ENCODE peak calls at places on chromosomes 13 and 19, in five cellular contexts. Q is hepatocyte, A is Caco-2, P is IMR-90, Z is breast epithelium. U is an unnamed sample. For H3K36me3, the result is how much of the 10 kb centered on the place peaks cover.

GRCh38 chr13:73273737-73274136 is 214.9 kb downstream of the KLF5 start:
- DNase-seq in Z (no peak), P (peak), A (no peak), Q (no peak), U (no peak)

GRCh38 chr19:58562126-58563033 is 4.0 kb upstream of the UBE2M start:
- DNase-seq in A (no peak), Z (no peak), P (peak), Q (peak), U (no peak)

GRCh38 chr19:55345818-55346724 is 6.4 kb downstream of the KMT5C start:
- DNase-seq in A (peak), Z (no peak), P (no peak), Q (no peak), U (no peak)

GRCh38 chr19:56725829-56726424 is 54.4 kb upstream of the ZNF835 start:
- DNase-seq in A (no peak), Z (no peak), P (no peak), Q (no peak), U (no peak)

GRCh38 chr19:12139309-12139708 is 841 bp downstream of the ZNF20 start:
- DNase-seq in Z (no peak), A (no peak), Q (no peak), P (peak), U (no peak)

GRCh38 chr13:113820813-113821651 is 42.8 kb downstream of the GAS6 start:
- DNase-seq in P (peak), Q (peak), A (no peak), Z (peak), U (no peak)

GRCh38 chr19:29677001-29677781 is 11.9 kb downstream of the PLEKHF1 start:
- DNase-seq in Z (no peak), A (no peak), Q (no peak), P (no peak), U (no peak)

GRCh38 chr19:15393963-15394362 is 14.4 kb upstream of the AKAP8 start:
- DNase-seq in A (no peak), P (peak), Z (no peak), Q (no peak), U (no peak)

GRCh38 chr19:11382898-11383705 is 1.0 kb downstream of the EPOR start:
- DNase-seq in Q (peak), P (no peak), A (peak), Z (no peak), U (no peak)

GRCh38 chr19:43628646-43629326 is 9.4 kb upstream of the ZNF428 start:
- DNase-seq in Z (no peak), Q (no peak), P (no peak), A (no peak), U (no peak)

GRCh38 chr13:60788156-60788829 is 391.3 kb downstream of the TDRD3 start:
- DNase-seq in Q (no peak), P (no peak), A (no peak), Z (no peak), U (peak)

GRCh38 chr19:45798995-45799517 is 6.4 kb upstream of the DMWD start:
- DNase-seq in A (no peak), Q (peak), P (peak), Z (no peak), U (no peak)

GRCh38 chr13:28626266-28626665 is 32.7 kb upstream of the POMP start:
- DNase-seq in A (no peak), P (no peak), Z (no peak), Q (no peak), U (no peak)

GRCh38 chr13:48255090-48255489 is 22.1 kb downstream of the ITM2B start:
- DNase-seq in Q (no peak), A (no peak), P (no peak), Z (no peak), U (no peak)
- H3K36me3 ChIP-seq in Q (under half), A (under half), P (under half), Z (under half), U (under half)

GRCh38 chr13:98905199-98905598 is 72.7 kb downstream of the DOCK9 start:
- DNase-seq in P (no peak), Z (no peak), A (no peak), Q (no peak), U (no peak)
- H3K36me3 ChIP-seq in P (under half), Z (under half), A (under half), Q (under half), U (under half)

GRCh38 chr19:618674-619285 is 14.6 kb downstream of the POLRMT start:
- DNase-seq in A (no peak), Q (no peak), P (no peak), Z (no peak), U (no peak)

GRCh38 chr19:616732-617526 is 16.4 kb downstream of the POLRMT start:
- DNase-seq in A (no peak), Q (no peak), P (no peak), Z (no peak), U (no peak)

GRCh38 chr19:619286-620002 is 13.9 kb downstream of the POLRMT start:
- DNase-seq in Z (no peak), Q (no peak), P (no peak), A (no peak), U (no peak)

GRCh38 chr19:617551-618246 is 15.6 kb downstream of the POLRMT start:
- DNase-seq in P (no peak), Z (no peak), Q (no peak), A (no peak), U (no peak)

DNA sequence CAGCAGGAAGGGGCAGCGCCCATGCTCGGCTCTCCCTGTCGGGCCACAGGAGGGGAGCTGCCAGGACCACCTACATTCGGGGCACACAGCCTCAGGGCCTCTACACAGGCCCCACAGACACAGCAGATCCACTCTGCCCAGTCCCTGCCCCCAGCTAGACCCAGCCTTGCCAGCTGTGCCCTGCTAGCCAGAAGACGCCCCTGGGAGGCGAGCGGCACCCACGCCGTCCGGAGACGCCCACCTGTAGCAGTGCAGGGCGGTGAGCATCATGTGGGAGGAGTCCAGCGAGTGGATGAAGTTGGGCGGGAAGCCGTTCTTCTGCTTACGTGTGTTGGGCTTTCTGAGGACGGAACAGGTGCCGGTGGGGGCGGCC is 15.1 kb downstream of the POLRMT start:
- DNase-seq in A (no peak), Z (no peak), Q (no peak), P (no peak), U (no peak)
- H3K36me3 ChIP-seq in A (under half), Z (under half), Q (under half), P (under half), U (under half)

DNA sequence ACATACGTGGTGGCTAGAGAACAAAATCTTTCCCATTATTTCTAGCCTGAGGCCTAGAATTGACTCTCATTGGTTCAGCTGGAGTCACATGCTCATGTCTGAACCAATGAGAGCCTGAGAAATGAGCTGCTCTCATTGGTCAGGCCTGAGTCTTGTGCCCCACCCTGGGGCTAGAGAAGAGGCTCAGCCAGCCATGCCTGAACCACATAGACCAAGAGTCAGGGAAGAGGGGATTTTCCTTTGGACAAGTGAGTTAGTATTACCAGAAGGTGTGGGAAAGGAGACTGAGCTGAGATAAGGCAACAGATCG is 6.9 kb downstream of the FXYD5 start:
- DNase-seq in A (no peak), Q (no peak), Z (no peak), P (no peak), U (no peak)
- H3K36me3 ChIP-seq in A (under half), Q (under half), Z (under half), P (half or more), U (under half)